ENCODE peak calls at places on chromosomes 5 and 9, in five cellular contexts. Y is right lobe of liver, N is GM03348, O is mucosa of descending colon, D is NT2/D1. K is an unnamed sample.

GRCh38 chr5:157273131-157273556 is 7.2 kb downstream of the CYFIP2 start:
- DNase-seq in Y (no peak), N (no peak), O (no peak), D (no peak), K (no peak)

GRCh38 chr5:125336401-125336800 is 590.0 kb upstream of the ZNF608 start:
- DNase-seq in Y (no peak), N (no peak), O (no peak), D (no peak), K (no peak)

GRCh38 chr9:79572891-79573696 is 1.3 kb downstream of the TLE4 start:
- DNase-seq in Y (peak; percentile 70), N (peak; percentile 58), O (peak; percentile 76), D (no peak), K (peak; percentile 78)

GRCh38 chr9:137453643-137454081 is 5.5 kb downstream of the NSMF start:
- DNase-seq in Y (peak; percentile 87), N (peak; percentile 89), O (peak; percentile 84), D (peak; percentile 75), K (peak; percentile 87)

GRCh38 chr5:149264432-149265069 is 7.1 kb upstream of the AFAP1L1 start:
- DNase-seq in Y (peak; percentile 65), N (no peak), O (peak; percentile 49), D (no peak), K (no peak)

GRCh38 chr9:76191493-76191892 is 202.7 kb downstream of the RFK start:
- DNase-seq in Y (no peak), N (no peak), O (no peak), D (no peak), K (no peak)

GRCh38 chr9:19429590-19429989 is 20.8 kb downstream of the ACER2 start:
- DNase-seq in Y (no peak), N (peak; percentile 15), O (no peak), D (no peak), K (no peak)

GRCh38 chr5:177366528-177367322 is 9.0 kb downstream of the RGS14 start:
- DNase-seq in Y (peak; percentile 97), N (peak; percentile 96), O (peak; percentile 89), D (peak; percentile 83), K (peak; percentile 91)

GRCh38 chr9:98707158-98708102 is 1.3 kb downstream of the GABBR2 start:
- DNase-seq in Y (no peak), N (peak; percentile 91), O (peak; percentile 33), D (peak; percentile 81), K (peak; percentile 54)

K was measured in lower lobe of right lung.